ENCODE peak calls at places on chromosome 21, in ten cellular contexts. W, Y, X, I, T, N, C, D, P and E are unnamed samples.

GRCh38 chr21:34782666-34783365 is 114.0 kb downstream of the CLIC6 start:
- DNase-seq in W (no peak), P (no peak), Y (no peak), D (no peak), I (no peak), T (no peak), C (no peak), X (no peak), N (no peak), E (no peak)

GRCh38 chr21:32301596-32301995 is 2.9 kb downstream of the MRAP start:
- DNase-seq in I (no peak), N (no peak), X (no peak), Y (no peak), T (no peak), C (no peak), W (no peak), D (no peak), P (no peak), E (no peak)

GRCh38 chr21:25929859-25930520 is 195.2 kb downstream of the GABPA start:
- DNase-seq in X (peak), N (peak), W (no peak), I (no peak), C (no peak), T (no peak), P (no peak), Y (peak), D (no peak), E (no peak)

GRCh38 chr21:42593007-42593814 is 60.2 kb upstream of the PDE9A start:
- DNase-seq in Y (peak), I (peak), P (peak), C (no peak), X (peak), D (peak), W (peak), N (no peak), T (peak), E (peak)

GRCh38 chr21:40768056-40768455 is 78.9 kb downstream of the DSCAM start:
- DNase-seq in T (no peak), I (no peak), N (no peak), Y (no peak), P (peak), X (no peak), C (no peak), W (no peak), D (no peak), E (no peak)

GRCh38 chr21:34886554-34887385 is 162.3 kb downstream of the RUNX1 start:
- DNase-seq in X (no peak), T (no peak), Y (peak), I (peak), W (no peak), D (peak), C (no peak), P (peak), N (no peak), E (peak)

GRCh38 chr21:18725653-18726052 is 322.1 kb upstream of the TMPRSS15 start:
- DNase-seq in D (no peak), N (no peak), T (no peak), I (no peak), W (no peak), Y (no peak), P (no peak), C (no peak), X (no peak), E (no peak)

GRCh38 chr21:36494557-36494956 is 14.6 kb upstream of the CLDN14 start:
- DNase-seq in P (no peak), W (no peak), I (no peak), C (no peak), N (no peak), T (no peak), D (no peak), X (no peak), Y (no peak), E (no peak)

GRCh38 chr21:32386195-32386870 is 6.5 kb downstream of the URB1 start:
- DNase-seq in T (peak), X (peak), P (no peak), Y (no peak), W (peak), C (no peak), N (no peak), D (peak), I (no peak), E (peak)

GRCh38 chr21:20260124-20260523 is 738.1 kb upstream of the NCAM2 start:
- DNase-seq in W (no peak), I (no peak), P (no peak), N (no peak), T (no peak), X (no peak), Y (no peak), C (no peak), D (no peak), E (no peak)

GRCh38 chr21:42543106-42543847 is 29.6 kb downstream of the SLC37A1 start:
- DNase-seq in C (no peak), X (no peak), N (no peak), I (peak), P (no peak), D (no peak), W (no peak), Y (no peak), T (no peak), E (no peak)

GRCh38 chr21:42609806-42610205 is 43.6 kb upstream of the PDE9A start:
- DNase-seq in D (no peak), T (no peak), N (no peak), C (no peak), X (no peak), I (no peak), P (peak), W (no peak), Y (no peak), E (no peak)

GRCh38 chr21:42763578-42764442 is 110.4 kb downstream of the PDE9A start:
- DNase-seq in C (no peak), P (no peak), Y (no peak), X (no peak), N (no peak), I (no peak), W (no peak), T (no peak), D (no peak), E (no peak)

GRCh38 chr21:26140185-26140584 is 30.4 kb downstream of the APP start:
- DNase-seq in N (peak), D (peak), I (peak), W (no peak), T (peak), X (peak), P (no peak), C (peak), Y (peak), E (peak)

GRCh38 chr21:41120997-41121396 is 47.0 kb upstream of the BACE2 start:
- DNase-seq in W (no peak), X (no peak), C (peak), D (no peak), P (peak), T (no peak), N (no peak), I (no peak), Y (no peak), E (no peak)

GRCh38 chr21:18253252-18253651 is 8.6 kb downstream of the CHODL start:
- DNase-seq in T (no peak), W (no peak), X (no peak), I (no peak), N (no peak), C (no peak), D (no peak), Y (no peak), P (no peak), E (no peak)

GRCh38 chr21:36320421-36321324 is 676 bp downstream of the MORC3 start:
- DNase-seq in T (peak), N (peak), D (no peak), I (peak), P (peak), Y (peak), W (no peak), X (peak), C (peak), E (peak)

GRCh38 chr21:17828223-17828622 is 9.1 kb upstream of the C21orf91 start:
- DNase-seq in T (no peak), D (no peak), C (no peak), P (no peak), X (peak), I (no peak), W (no peak), N (no peak), Y (peak), E (no peak)

GRCh38 chr21:38840456-38841129 is 34.9 kb downstream of the ETS2 start:
- DNase-seq in T (no peak), D (peak), C (peak), P (no peak), W (no peak), X (no peak), N (no peak), Y (no peak), I (no peak), E (no peak)

GRCh38 chr21:38839370-38839681 is 33.6 kb downstream of the ETS2 start:
- DNase-seq in Y (no peak), C (peak), I (no peak), T (peak), W (no peak), D (no peak), N (no peak), P (no peak), X (peak), E (no peak)

GRCh38 chr21:38838598-38839369 is 33.1 kb downstream of the ETS2 start:
- DNase-seq in C (peak), T (no peak), X (no peak), Y (no peak), W (no peak), I (no peak), P (peak), N (no peak), D (no peak), E (no peak)

GRCh38 chr21:38839683-38840286 is 34.1 kb downstream of the ETS2 start:
- DNase-seq in X (peak), Y (peak), N (peak), D (no peak), W (no peak), C (peak), I (no peak), T (peak), P (no peak), E (peak)

DNA sequence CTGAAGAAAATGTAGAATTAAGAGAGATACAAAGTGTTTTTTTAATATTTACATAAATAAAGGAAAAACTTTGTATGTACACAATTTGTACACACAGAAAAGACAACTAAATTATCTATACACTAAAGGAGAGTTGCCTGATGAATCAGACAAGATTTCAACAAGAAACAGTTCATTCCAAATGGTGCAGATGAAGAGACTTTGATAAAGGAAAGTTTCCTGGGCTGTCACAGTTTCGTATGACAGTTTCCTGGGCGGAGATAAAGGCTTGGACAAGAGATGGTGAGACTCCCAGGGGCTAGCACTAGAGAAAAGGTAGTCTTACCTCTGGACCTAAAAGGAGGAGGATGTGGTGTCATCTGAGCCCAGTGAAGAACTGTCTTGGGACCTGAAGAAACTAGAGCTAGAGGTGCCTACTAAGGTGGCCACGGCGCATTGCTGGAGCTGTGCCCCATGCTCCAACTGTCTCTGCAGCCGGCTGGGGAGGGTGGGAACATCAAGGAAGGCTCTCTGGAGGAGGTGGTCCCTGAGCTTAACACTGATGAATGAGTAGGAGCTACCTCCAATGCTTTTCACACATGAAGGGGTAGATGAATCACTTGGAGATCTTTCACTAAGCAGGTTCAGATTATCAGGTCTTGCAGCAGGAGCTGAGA is 32.2 kb downstream of the ETS2 start:
- DNase-seq in D (no peak), I (no peak), Y (no peak), W (no peak), T (no peak), X (no peak), P (no peak), N (no peak), C (no peak), E (no peak)
- H3K4me3 ChIP-seq in D (no peak), I (no peak), Y (no peak), W (no peak), T (no peak), X (no peak), P (no peak), N (no peak), C (no peak), E (no peak)

GRCh38 chr21:29155118-29155932 is 24.9 kb downstream of the MAP3K7CL start:
- DNase-seq in N (no peak), P (peak), X (peak), Y (no peak), C (peak), I (peak), W (no peak), T (no peak), D (peak), E (peak)
- H3K4me3 ChIP-seq in N (peak), P (no peak), X (peak), Y (no peak), C (peak), I (peak), W (no peak), T (no peak), D (peak), E (no peak)

GRCh38 chr21:44908496-44908895 is 12.2 kb downstream of the ITGB2 start:
- DNase-seq in T (no peak), C (no peak), P (no peak), Y (no peak), X (peak), D (no peak), I (no peak), W (no peak), N (no peak), E (no peak)
- H3K4me3 ChIP-seq in T (no peak), C (no peak), P (no peak), Y (no peak), X (no peak), D (no peak), I (peak), W (no peak), N (no peak), E (no peak)

DNA sequence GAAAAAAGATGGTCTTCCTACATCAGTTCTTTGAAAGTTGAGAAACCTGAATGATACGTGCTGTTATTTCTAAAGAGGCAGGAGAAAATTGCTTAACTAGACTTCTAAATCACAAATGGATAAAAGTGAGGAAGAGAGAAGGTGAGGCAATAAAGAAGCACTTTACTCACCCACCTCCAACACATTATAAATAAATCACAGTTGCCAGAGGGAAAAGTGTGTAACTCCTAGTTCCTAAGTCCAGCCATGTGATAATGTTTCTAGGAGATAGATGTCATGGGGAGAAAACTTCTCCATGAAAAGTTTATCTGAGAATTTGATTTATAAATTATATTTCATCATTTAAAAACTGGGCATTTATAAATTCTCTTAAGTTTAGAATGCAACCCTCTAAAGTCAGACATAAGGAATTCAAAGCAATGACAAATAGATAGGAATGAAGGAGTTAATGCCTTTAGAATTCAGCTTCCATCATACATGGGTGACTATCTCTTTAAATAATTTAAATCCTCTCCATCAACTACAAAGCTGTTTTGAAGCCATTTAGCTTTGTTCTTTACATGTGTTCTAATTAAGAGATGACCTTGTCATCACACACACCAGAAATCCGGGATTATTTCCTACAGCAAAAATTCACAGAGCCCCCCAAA is 60.0 kb downstream of the NRIP1 start:
- DNase-seq in C (no peak), X (peak), I (no peak), W (no peak), T (no peak), P (no peak), Y (no peak), N (no peak), D (no peak), E (no peak)
- H3K4me3 ChIP-seq in C (no peak), X (no peak), I (peak), W (no peak), T (no peak), P (no peak), Y (no peak), N (no peak), D (peak), E (no peak)

DNA sequence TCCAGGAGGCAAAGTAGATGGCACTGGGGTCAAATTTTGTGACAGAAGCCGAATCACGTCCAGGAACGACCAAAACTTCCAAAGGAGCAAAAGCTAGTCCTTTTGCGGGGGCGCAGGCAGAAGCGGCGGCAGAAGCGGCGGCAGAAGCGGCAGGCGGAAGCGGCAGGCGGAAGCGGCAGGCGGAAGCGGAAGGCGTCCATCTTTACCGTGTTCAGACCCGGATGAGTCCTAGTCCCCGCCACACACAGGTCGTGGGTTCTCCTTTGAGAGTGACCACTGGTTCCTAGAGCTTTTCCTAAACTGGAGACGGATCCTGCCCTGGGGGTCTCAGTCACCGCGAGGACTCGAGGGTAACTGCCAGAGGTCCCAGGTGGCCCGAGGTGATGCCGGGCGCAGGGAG is 53.6 kb downstream of the POFUT2 start:
- DNase-seq in Y (no peak), X (no peak), N (no peak), T (no peak), P (no peak), D (no peak), I (no peak), C (no peak), W (no peak), E (no peak)
- H3K4me3 ChIP-seq in Y (no peak), X (no peak), N (no peak), T (no peak), P (no peak), D (no peak), I (no peak), C (no peak), W (no peak), E (no peak)